ENCODE peak calls at places on chromosomes 3 and 15, in five cellular contexts. One of them, this sample, is unnamed.

GRCh38 chr3:149765762-149766334 is 13.6 kb upstream of the COMMD2 start:
- DNase-seq in stimulated activated CD8-positive, alpha-beta memory T cell treated with anti-CD3 and anti-CD28 coated beads, Interleukin-7, amount 100 ng/mL, for 4 hours: no peak
- DNase-seq in neural crest cell: no peak
- DNase-seq in stimulated activated CD4-positive, alpha-beta T cell treated with anti-CD3 and anti-CD28 coated beads, Interleukin-4, amount 100 ng/mL, for 4 hours: no peak
- DNase-seq in H54: no peak
- DNase-seq in this sample: no peak

GRCh38 chr3:138066383-138066782 is 49.0 kb downstream of the DZIP1L start:
- DNase-seq in H54: no peak
- DNase-seq in stimulated activated CD8-positive, alpha-beta memory T cell treated with anti-CD3 and anti-CD28 coated beads, Interleukin-7, amount 100 ng/mL, for 4 hours: no peak
- DNase-seq in neural crest cell: no peak
- DNase-seq in stimulated activated CD4-positive, alpha-beta T cell treated with anti-CD3 and anti-CD28 coated beads, Interleukin-4, amount 100 ng/mL, for 4 hours: no peak
- DNase-seq in this sample: no peak

GRCh38 chr3:197794115-197794514 is 3.1 kb downstream of the LRCH3 start:
- DNase-seq in neural crest cell: no peak
- DNase-seq in stimulated activated CD8-positive, alpha-beta memory T cell treated with anti-CD3 and anti-CD28 coated beads, Interleukin-7, amount 100 ng/mL, for 4 hours: no peak
- DNase-seq in stimulated activated CD4-positive, alpha-beta T cell treated with anti-CD3 and anti-CD28 coated beads, Interleukin-4, amount 100 ng/mL, for 4 hours: no peak
- DNase-seq in H54: no peak
- DNase-seq in this sample: no peak

GRCh38 chr3:126851934-126852333 is 131.0 kb upstream of the PLXNA1 start:
- DNase-seq in stimulated activated CD4-positive, alpha-beta T cell treated with anti-CD3 and anti-CD28 coated beads, Interleukin-4, amount 100 ng/mL, for 4 hours: no peak
- DNase-seq in H54: no peak
- DNase-seq in stimulated activated CD8-positive, alpha-beta memory T cell treated with anti-CD3 and anti-CD28 coated beads, Interleukin-7, amount 100 ng/mL, for 4 hours: no peak
- DNase-seq in neural crest cell: no peak
- DNase-seq in this sample: no peak

GRCh38 chr3:58072046-58072445 is 63.8 kb downstream of the FLNB start:
- DNase-seq in neural crest cell: no peak
- DNase-seq in stimulated activated CD8-positive, alpha-beta memory T cell treated with anti-CD3 and anti-CD28 coated beads, Interleukin-7, amount 100 ng/mL, for 4 hours: no peak
- DNase-seq in stimulated activated CD4-positive, alpha-beta T cell treated with anti-CD3 and anti-CD28 coated beads, Interleukin-4, amount 100 ng/mL, for 4 hours: no peak
- DNase-seq in H54: no peak
- DNase-seq in this sample: no peak

GRCh38 chr15:65476942-65477341 is 40.5 kb downstream of the DPP8 start:
- DNase-seq in H54: no peak
- DNase-seq in neural crest cell: no peak
- DNase-seq in stimulated activated CD8-positive, alpha-beta memory T cell treated with anti-CD3 and anti-CD28 coated beads, Interleukin-7, amount 100 ng/mL, for 4 hours: no peak
- DNase-seq in stimulated activated CD4-positive, alpha-beta T cell treated with anti-CD3 and anti-CD28 coated beads, Interleukin-4, amount 100 ng/mL, for 4 hours: no peak
- DNase-seq in this sample: no peak

GRCh38 chr3:141302364-141303141 is 65.8 kb upstream of the ZBTB38 start:
- DNase-seq in stimulated activated CD8-positive, alpha-beta memory T cell treated with anti-CD3 and anti-CD28 coated beads, Interleukin-7, amount 100 ng/mL, for 4 hours: no peak
- DNase-seq in stimulated activated CD4-positive, alpha-beta T cell treated with anti-CD3 and anti-CD28 coated beads, Interleukin-4, amount 100 ng/mL, for 4 hours: no peak
- DNase-seq in H54: peak
- DNase-seq in neural crest cell: no peak
- DNase-seq in this sample: no peak

GRCh38 chr3:63654246-63654645 is 1.8 kb downstream of the SNTN start:
- DNase-seq in stimulated activated CD8-positive, alpha-beta memory T cell treated with anti-CD3 and anti-CD28 coated beads, Interleukin-7, amount 100 ng/mL, for 4 hours: no peak
- DNase-seq in stimulated activated CD4-positive, alpha-beta T cell treated with anti-CD3 and anti-CD28 coated beads, Interleukin-4, amount 100 ng/mL, for 4 hours: no peak
- DNase-seq in H54: no peak
- DNase-seq in neural crest cell: no peak
- DNase-seq in this sample: no peak

GRCh38 chr3:35664460-35664919 is 25.2 kb downstream of the ARPP21 start:
- DNase-seq in neural crest cell: no peak
- DNase-seq in H54: no peak
- DNase-seq in stimulated activated CD4-positive, alpha-beta T cell treated with anti-CD3 and anti-CD28 coated beads, Interleukin-4, amount 100 ng/mL, for 4 hours: no peak
- DNase-seq in stimulated activated CD8-positive, alpha-beta memory T cell treated with anti-CD3 and anti-CD28 coated beads, Interleukin-7, amount 100 ng/mL, for 4 hours: no peak
- DNase-seq in this sample: no peak

GRCh38 chr3:126126292-126126691 is 42.4 kb upstream of the SLC41A3 start:
- DNase-seq in H54: no peak
- DNase-seq in stimulated activated CD8-positive, alpha-beta memory T cell treated with anti-CD3 and anti-CD28 coated beads, Interleukin-7, amount 100 ng/mL, for 4 hours: no peak
- DNase-seq in neural crest cell: no peak
- DNase-seq in stimulated activated CD4-positive, alpha-beta T cell treated with anti-CD3 and anti-CD28 coated beads, Interleukin-4, amount 100 ng/mL, for 4 hours: no peak
- DNase-seq in this sample: no peak

GRCh38 chr3:97177242-97177641 is 362.8 kb downstream of the EPHA6 start:
- DNase-seq in stimulated activated CD4-positive, alpha-beta T cell treated with anti-CD3 and anti-CD28 coated beads, Interleukin-4, amount 100 ng/mL, for 4 hours: no peak
- DNase-seq in stimulated activated CD8-positive, alpha-beta memory T cell treated with anti-CD3 and anti-CD28 coated beads, Interleukin-7, amount 100 ng/mL, for 4 hours: no peak
- DNase-seq in H54: no peak
- DNase-seq in neural crest cell: no peak
- DNase-seq in this sample: no peak

GRCh38 chr3:29144361-29144760 is 136.5 kb upstream of the RBMS3 start:
- DNase-seq in stimulated activated CD8-positive, alpha-beta memory T cell treated with anti-CD3 and anti-CD28 coated beads, Interleukin-7, amount 100 ng/mL, for 4 hours: no peak
- DNase-seq in neural crest cell: no peak
- DNase-seq in stimulated activated CD4-positive, alpha-beta T cell treated with anti-CD3 and anti-CD28 coated beads, Interleukin-4, amount 100 ng/mL, for 4 hours: no peak
- DNase-seq in H54: no peak
- DNase-seq in this sample: no peak

GRCh38 chr3:21645121-21645897 is 105.7 kb downstream of the ZNF385D start:
- DNase-seq in H54: no peak
- DNase-seq in stimulated activated CD4-positive, alpha-beta T cell treated with anti-CD3 and anti-CD28 coated beads, Interleukin-4, amount 100 ng/mL, for 4 hours: no peak
- DNase-seq in neural crest cell: no peak
- DNase-seq in stimulated activated CD8-positive, alpha-beta memory T cell treated with anti-CD3 and anti-CD28 coated beads, Interleukin-7, amount 100 ng/mL, for 4 hours: no peak
- DNase-seq in this sample: no peak

GRCh38 chr3:57309769-57310168 is 17.3 kb upstream of the ASB14 start:
- DNase-seq in stimulated activated CD8-positive, alpha-beta memory T cell treated with anti-CD3 and anti-CD28 coated beads, Interleukin-7, amount 100 ng/mL, for 4 hours: no peak
- DNase-seq in stimulated activated CD4-positive, alpha-beta T cell treated with anti-CD3 and anti-CD28 coated beads, Interleukin-4, amount 100 ng/mL, for 4 hours: no peak
- DNase-seq in neural crest cell: no peak
- DNase-seq in H54: no peak
- DNase-seq in this sample: no peak

This sample was measured in activated naive CD8-positive, alpha-beta T cell treated with anti-CD3 and anti-CD28 coated beads, Interleukin-2, amount 50 U/mL, for 16 hours.